ENCODE peak calls at places on chromosomes 12 and 14, in four cellular contexts. One of them, this sample, is unnamed.

GRCh38 chr14:32038876-32039275 is 38.2 kb upstream of the ARHGAP5 start:
- DNase-seq in SW480: no peak
- DNase-seq in iris pigment epithelial cell: peak; percentile 29
- DNase-seq in NCI-H446 treated with DMSO at 0.1 percent for 48 hours: peak; percentile 43
- DNase-seq in this sample: no peak

GRCh38 chr12:112900298-112901145 is 6.2 kb upstream of the OAS1 start:
- DNase-seq in iris pigment epithelial cell: peak; percentile 44
- DNase-seq in SW480: peak; percentile 53
- DNase-seq in NCI-H446 treated with DMSO at 0.1 percent for 48 hours: peak; percentile 95
- DNase-seq in this sample: peak; percentile 78

GRCh38 chr14:71397371-71397770 is 490.1 kb downstream of the PCNX1 start:
- DNase-seq in NCI-H446 treated with DMSO at 0.1 percent for 48 hours: no peak
- DNase-seq in iris pigment epithelial cell: no peak
- DNase-seq in SW480: no peak
- DNase-seq in this sample: no peak

GRCh38 chr12:116955382-116956021 is 44.8 kb downstream of the FBXW8 start:
- DNase-seq in iris pigment epithelial cell: peak; percentile 66
- DNase-seq in NCI-H446 treated with DMSO at 0.1 percent for 48 hours: no peak
- DNase-seq in SW480: peak; percentile 52
- DNase-seq in this sample: peak; percentile 87

GRCh38 chr14:23299986-23300686 is 2.5 kb downstream of the PPP1R3E start:
- DNase-seq in SW480: no peak
- DNase-seq in NCI-H446 treated with DMSO at 0.1 percent for 48 hours: no peak
- DNase-seq in iris pigment epithelial cell: no peak
- DNase-seq in this sample: no peak

GRCh38 chr14:104855532-104856090 is 9.5 kb upstream of the CEP170B start:
- DNase-seq in NCI-H446 treated with DMSO at 0.1 percent for 48 hours: no peak
- DNase-seq in SW480: no peak
- DNase-seq in iris pigment epithelial cell: no peak
- DNase-seq in this sample: no peak

GRCh38 chr12:67441736-67442346 is 172.7 kb downstream of the CAND1 start:
- DNase-seq in SW480: peak; percentile 43
- DNase-seq in NCI-H446 treated with DMSO at 0.1 percent for 48 hours: peak; percentile 62
- DNase-seq in iris pigment epithelial cell: peak; percentile 78
- DNase-seq in this sample: peak; percentile 92

GRCh38 chr12:7642876-7643309 is 22.8 kb downstream of the APOBEC1 start:
- DNase-seq in iris pigment epithelial cell: peak; percentile 18
- DNase-seq in SW480: peak; percentile 40
- DNase-seq in NCI-H446 treated with DMSO at 0.1 percent for 48 hours: no peak
- DNase-seq in this sample: peak; percentile 65

GRCh38 chr12:32053881-32054624 is 52.6 kb upstream of the BICD1 start:
- DNase-seq in iris pigment epithelial cell: peak; percentile 37
- DNase-seq in SW480: no peak
- DNase-seq in NCI-H446 treated with DMSO at 0.1 percent for 48 hours: no peak
- DNase-seq in this sample: no peak

GRCh38 chr12:6866920-6867406 is 368 bp upstream of the TPI1 start:
- DNase-seq in iris pigment epithelial cell: no peak
- DNase-seq in NCI-H446 treated with DMSO at 0.1 percent for 48 hours: no peak
- DNase-seq in SW480: no peak
- DNase-seq in this sample: peak; percentile 39

GRCh38 chr12:1592444-1593231 is 1.7 kb downstream of the FBXL14 start:
- DNase-seq in NCI-H446 treated with DMSO at 0.1 percent for 48 hours: no peak
- DNase-seq in SW480: peak; percentile 74
- DNase-seq in iris pigment epithelial cell: peak; percentile 74
- DNase-seq in this sample: peak; percentile 36

GRCh38 chr12:53004582-53004981 is 1.7 kb upstream of the EIF4B start:
- DNase-seq in SW480: no peak
- DNase-seq in iris pigment epithelial cell: peak; percentile 22
- DNase-seq in NCI-H446 treated with DMSO at 0.1 percent for 48 hours: no peak
- DNase-seq in this sample: no peak

GRCh38 chr12:124284368-124284767 is 10.5 kb upstream of the RFLNA start:
- DNase-seq in SW480: no peak
- DNase-seq in iris pigment epithelial cell: no peak
- DNase-seq in NCI-H446 treated with DMSO at 0.1 percent for 48 hours: no peak
- DNase-seq in this sample: no peak

GRCh38 chr12:81542065-81542464 is 217.1 kb downstream of the PPFIA2 start:
- DNase-seq in iris pigment epithelial cell: no peak
- DNase-seq in SW480: no peak
- DNase-seq in NCI-H446 treated with DMSO at 0.1 percent for 48 hours: no peak
- DNase-seq in this sample: no peak

GRCh38 chr14:101980251-101980650 is 15.9 kb downstream of the DYNC1H1 start:
- DNase-seq in iris pigment epithelial cell: no peak
- DNase-seq in NCI-H446 treated with DMSO at 0.1 percent for 48 hours: no peak
- DNase-seq in SW480: no peak
- DNase-seq in this sample: no peak

GRCh38 chr14:100679170-100679569 is 47.5 kb upstream of the DLK1 start:
- DNase-seq in iris pigment epithelial cell: no peak
- DNase-seq in NCI-H446 treated with DMSO at 0.1 percent for 48 hours: no peak
- DNase-seq in SW480: no peak
- DNase-seq in this sample: no peak

GRCh38 chr12:713281-713875 is 39.0 kb upstream of the WNK1 start:
- DNase-seq in NCI-H446 treated with DMSO at 0.1 percent for 48 hours: no peak
- DNase-seq in iris pigment epithelial cell: no peak
- DNase-seq in SW480: no peak
- DNase-seq in this sample: no peak

GRCh38 chr14:99118046-99118721 is 153.8 kb downstream of the BCL11B start:
- DNase-seq in SW480: no peak
- DNase-seq in NCI-H446 treated with DMSO at 0.1 percent for 48 hours: no peak
- DNase-seq in iris pigment epithelial cell: no peak
- DNase-seq in this sample: no peak

GRCh38 chr12:53472183-53472582 is 20.3 kb downstream of the PCBP2 start:
- DNase-seq in iris pigment epithelial cell: no peak
- DNase-seq in SW480: no peak
- DNase-seq in NCI-H446 treated with DMSO at 0.1 percent for 48 hours: no peak
- DNase-seq in this sample: no peak